ENCODE peak calls at places on chromosomes 4 and X, in six cellular contexts. F is heart right ventricle; H is aorta; C is IMR-90; Q is CD8-positive, alpha-beta T cell; V is kidney. N is an unnamed sample.

GRCh38 chrX:108178099-108178498 is 86.5 kb downstream of the ATG4A start:
- DNase-seq in F (no peak), H (no peak), C (no peak), Q (no peak), V (no peak), N (no peak)

GRCh38 chrX:18638397-18638796 is 33.5 kb downstream of the RS1 start:
- DNase-seq in F (no peak), H (no peak), C (no peak), Q (no peak), V (no peak), N (no peak)

GRCh38 chr4:110869114-110869513 is 246.2 kb upstream of the PITX2 start:
- DNase-seq in F (no peak), H (no peak), C (peak; percentile 79), Q (no peak), V (no peak), N (no peak)

GRCh38 chr4:156633846-156634245 is 337.8 kb downstream of the PDGFC start:
- DNase-seq in F (no peak), H (no peak), C (no peak), Q (no peak), V (no peak), N (no peak)

GRCh38 chr4:173146456-173146855 is 22.2 kb upstream of the GALNT7 start:
- DNase-seq in F (no peak), H (no peak), C (no peak), Q (no peak), V (no peak), N (no peak)

GRCh38 chrX:28586891-28587635 is at the start of gene IL1RAPL1:
- DNase-seq in F (no peak), H (no peak), C (peak; percentile 81), Q (no peak), V (no peak), N (no peak)

GRCh38 chr4:41297832-41298231 is 41.1 kb downstream of the UCHL1 start:
- DNase-seq in F (no peak), H (no peak), C (no peak), Q (no peak), V (no peak), N (no peak)

GRCh38 chrX:143571521-143571920 is 54.2 kb upstream of the SPANXN3 start:
- DNase-seq in F (no peak), H (no peak), C (no peak), Q (no peak), V (no peak), N (no peak)

GRCh38 chrX:41457618-41458192 is 10.6 kb downstream of the NYX start:
- DNase-seq in F (no peak), H (no peak), C (no peak), Q (no peak), V (peak; percentile 19), N (no peak)

GRCh38 chr4:183261953-183262775 is 57.9 kb downstream of the CLDN22 start:
- DNase-seq in F (peak; percentile 69), H (peak; percentile 83), C (peak; percentile 80), Q (peak; percentile 54), V (peak; percentile 85), N (peak; percentile 44)

GRCh38 chr4:78561677-78562076 is 10.1 kb downstream of the ANXA3 start:
- DNase-seq in F (no peak), H (no peak), C (no peak), Q (no peak), V (no peak), N (no peak)

GRCh38 chr4:95165926-95166524 is 382.7 kb downstream of the UNC5C start:
- DNase-seq in F (no peak), H (no peak), C (peak; percentile 65), Q (no peak), V (no peak), N (no peak)

GRCh38 chr4:110589297-110589696 is 33.6 kb downstream of the PITX2 start:
- DNase-seq in F (no peak), H (no peak), C (peak; percentile 11), Q (no peak), V (no peak), N (no peak)

GRCh38 chr4:83974111-83974789 is 438.3 kb downstream of the GPAT3 start:
- DNase-seq in F (no peak), H (no peak), C (no peak), Q (no peak), V (no peak), N (no peak)

GRCh38 chrX:39158801-39159657 is 357.8 kb downstream of the MID1IP1 start:
- DNase-seq in F (no peak), H (no peak), C (peak; percentile 11), Q (no peak), V (no peak), N (no peak)

GRCh38 chr4:8774071-8774470 is 97.6 kb downstream of the HMX1 start:
- DNase-seq in F (no peak), H (peak; percentile 11), C (no peak), Q (no peak), V (peak; percentile 24), N (no peak)

GRCh38 chrX:110180176-110180927 is 137.5 kb downstream of the AMMECR1 start:
- DNase-seq in F (no peak), H (no peak), C (peak; percentile 84), Q (no peak), V (no peak), N (no peak)

GRCh38 chrX:78950157-78950556 is 5.0 kb downstream of the P2RY10 start:
- DNase-seq in F (no peak), H (no peak), C (no peak), Q (no peak), V (no peak), N (no peak)

GRCh38 chrX:78944351-78944750 is 840 bp upstream of the P2RY10 start:
- DNase-seq in F (no peak), H (no peak), C (no peak), Q (no peak), V (no peak), N (no peak)

GRCh38 chrX:78945186-78945912 is at the start of gene P2RY10:
- DNase-seq in F (no peak), H (no peak), C (no peak), Q (peak; percentile 4), V (no peak), N (peak; percentile 6)

GRCh38 chrX:78946178-78946896 is 1.1 kb downstream of the P2RY10 start:
- DNase-seq in F (no peak), H (no peak), C (no peak), Q (no peak), V (no peak), N (no peak)
- H3K4me1 ChIP-seq in F (no peaks in the 10 kb centered on the region), H (no peaks in the 10 kb centered on the region), C (no peaks in the 10 kb centered on the region), Q (peaks cover 44% of the 10 kb centered on the region), V (no peaks in the 10 kb centered on the region), N (peaks cover 41% of the 10 kb centered on the region)

GRCh38 chr4:168560835-168561210 is 64.0 kb downstream of the PALLD start:
- DNase-seq in F (no peak), H (no peak), C (no peak), Q (no peak), V (no peak), N (no peak)
- H3K4me3 ChIP-seq in F (no peak overlapping the region), H (no peak overlapping the region), C (no peak overlapping the region), Q (no peak overlapping the region), V (no peak overlapping the region), N (no peak overlapping the region)

DNA sequence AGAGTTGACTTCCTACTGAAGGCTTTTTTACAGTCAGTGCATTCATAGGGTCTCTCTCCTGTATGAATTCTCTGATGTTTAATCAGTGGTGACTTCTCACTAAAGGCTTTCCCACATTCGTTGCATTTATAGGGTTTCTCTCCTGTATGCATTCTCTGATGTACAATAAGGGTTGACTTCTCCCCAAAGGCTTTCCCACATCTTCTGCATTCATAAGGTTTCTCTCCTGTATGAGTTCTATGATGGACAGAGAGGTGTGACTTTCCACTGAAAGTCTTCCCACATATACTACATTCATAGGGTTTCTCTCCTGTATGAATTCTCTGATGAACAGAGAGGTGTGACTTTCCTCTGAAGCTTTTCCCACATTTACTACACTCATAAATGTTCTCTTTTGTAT is 45.2 kb downstream of the ZNF674 start:
- DNase-seq in F (no peak), H (no peak), C (no peak), Q (no peak), V (no peak), N (no peak)
- H3K9me3 ChIP-seq in F (peaks cover 57% of the 10 kb centered on the region), H (peaks cover 3% of the 10 kb centered on the region), C (peaks cover 32% of the 10 kb centered on the region), Q (peaks cover 14% of the 10 kb centered on the region), V (peaks cover 13% of the 10 kb centered on the region), N (peaks cover 10% of the 10 kb centered on the region)

GRCh38 chr4:42446823-42447222 is 49.5 kb downstream of the SHISA3 start:
- DNase-seq in F (no peak), H (no peak), C (no peak), Q (no peak), V (no peak), N (no peak)

GRCh38 chr4:42442601-42443000 is 45.3 kb downstream of the SHISA3 start:
- DNase-seq in F (no peak), H (no peak), C (no peak), Q (no peak), V (no peak), N (no peak)

GRCh38 chr4:42445038-42445437 is 47.8 kb downstream of the SHISA3 start:
- DNase-seq in F (no peak), H (no peak), C (no peak), Q (no peak), V (no peak), N (no peak)
- H3K4me1 ChIP-seq in F (no peaks in the 10 kb centered on the region), H (no peaks in the 10 kb centered on the region), C (no peaks in the 10 kb centered on the region), Q (no peaks in the 10 kb centered on the region), V (no peaks in the 10 kb centered on the region), N (no peaks in the 10 kb centered on the region)

DNA sequence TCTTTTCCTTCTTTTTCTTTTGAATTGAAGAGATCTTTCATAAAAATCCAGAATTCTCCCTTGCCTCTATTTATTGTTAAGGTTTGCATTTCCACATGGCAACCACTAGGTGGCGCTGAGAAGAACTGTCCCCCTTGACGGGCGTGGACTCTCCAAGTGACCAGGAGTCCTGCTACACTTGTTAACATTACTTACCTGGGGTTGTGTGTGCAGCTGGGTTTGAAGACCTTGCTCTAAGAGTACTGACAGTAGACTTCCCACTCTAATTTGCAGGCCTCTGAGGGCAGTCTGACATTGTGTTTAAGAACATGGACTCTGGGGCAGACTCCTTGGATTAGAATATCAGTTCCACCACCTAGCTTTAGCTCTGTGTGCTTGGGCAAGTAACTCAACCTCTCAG is 52.8 kb downstream of the GPRIN3 start:
- DNase-seq in F (no peak), H (no peak), C (peak; percentile 7), Q (peak; percentile 30), V (peak; percentile 43), N (peak; percentile 64)
- H3K4me3 ChIP-seq in F (no peak overlapping the region), H (no peak overlapping the region), C (no peak overlapping the region), Q (no peak overlapping the region), V (no peak overlapping the region), N (no peak overlapping the region)

GRCh38 chr4:26878729-26879415 is 18.2 kb downstream of the STIM2 start:
- DNase-seq in F (no peak), H (no peak), C (peak; percentile 33), Q (no peak), V (no peak), N (no peak)
- H3K9me3 ChIP-seq in F (no peaks in the 10 kb centered on the region), H (no peaks in the 10 kb centered on the region), C (no peaks in the 10 kb centered on the region), Q (no peaks in the 10 kb centered on the region), V (no peaks in the 10 kb centered on the region), N (no peaks in the 10 kb centered on the region)

DNA sequence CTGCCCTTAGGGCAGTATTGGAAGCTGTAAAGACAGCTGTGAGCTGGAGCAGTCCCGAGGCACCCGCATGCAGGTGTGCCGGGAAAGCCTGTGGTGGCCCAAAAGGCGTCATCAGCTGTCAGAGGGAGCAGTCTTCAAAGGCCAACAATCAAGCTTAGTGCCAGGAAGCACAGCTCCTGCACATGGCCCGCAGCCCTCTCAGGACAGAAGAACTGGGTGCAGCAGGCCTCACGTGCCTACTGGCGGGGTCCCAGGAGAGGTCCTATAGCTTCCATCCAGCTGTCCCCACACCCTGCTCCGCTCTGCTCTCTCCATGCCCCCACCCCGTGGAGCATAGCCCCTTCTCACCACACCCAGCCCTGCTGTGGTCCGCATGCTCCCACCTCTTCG is 92.2 kb upstream of the TRIM2 start:
- DNase-seq in F (no peak), H (no peak), C (no peak), Q (peak; percentile 6), V (no peak), N (no peak)
- H3K4me1 ChIP-seq in F (peaks cover 14% of the 10 kb centered on the region), H (peaks cover 3% of the 10 kb centered on the region), C (peaks cover 11% of the 10 kb centered on the region), Q (peaks cover 56% of the 10 kb centered on the region), V (peaks cover 4% of the 10 kb centered on the region), N (peaks cover 55% of the 10 kb centered on the region)

GRCh38 chrX:112512509-112512908 is 167.2 kb downstream of the LHFPL1 start:
- DNase-seq in F (no peak), H (no peak), C (peak; percentile 4), Q (no peak), V (no peak), N (no peak)
- H3K4me3 ChIP-seq in F (no peak overlapping the region), H (no peak overlapping the region), C (no peak overlapping the region), Q (no peak overlapping the region), V (no peak overlapping the region), N (no peak overlapping the region)

N was measured in CD8-positive, alpha-beta memory T cell.